ENCODE peak calls at places on chromosomes 1 and 21, in four cellular contexts. Q is HCT116, Z is Karpas-422, R is GM23338. D is an unnamed sample.

GRCh38 chr1:6365047-6365446 is 28.5 kb downstream of the ACOT7 start:
- DNase-seq in Z (peak), Q (no peak), R (no peak), D (no peak)

GRCh38 chr1:33186936-33187335 is 5.1 kb upstream of the TRIM62 start:
- DNase-seq in Z (peak), R (no peak), Q (no peak), D (no peak)

GRCh38 chr1:230382060-230382491 is 44.1 kb downstream of the PGBD5 start:
- DNase-seq in Q (no peak), Z (no peak), R (peak), D (no peak)

GRCh38 chr1:41920658-41921057 is 1.9 kb upstream of the HIVEP3 start:
- DNase-seq in Z (no peak), Q (no peak), R (no peak), D (no peak)

GRCh38 chr1:25065246-25066238 is 135.5 kb upstream of the RUNX3 start:
- DNase-seq in R (no peak), Q (no peak), Z (no peak), D (no peak)

GRCh38 chr1:165234149-165234548 is 122.4 kb downstream of the LMX1A start:
- DNase-seq in R (no peak), Q (no peak), Z (no peak), D (no peak)

GRCh38 chr1:55286851-55287602 is 71.9 kb upstream of the USP24 start:
- DNase-seq in R (no peak), Z (no peak), Q (no peak), D (no peak)

GRCh38 chr1:44029911-44030605 is 1.2 kb downstream of the SLC6A9 start:
- DNase-seq in Q (peak), Z (peak), R (peak), D (peak)

GRCh38 chr1:42998381-42998780 is 39.7 kb upstream of the SLC2A1 start:
- DNase-seq in Z (no peak), R (no peak), Q (no peak), D (no peak)

GRCh38 chr21:41751621-41752020 is 15.2 kb downstream of the RIPK4 start:
- DNase-seq in Q (no peak), Z (no peak), R (no peak), D (peak)

GRCh38 chr1:21436488-21437340 is 3.2 kb upstream of the NBPF3 start:
- DNase-seq in Q (no peak), Z (no peak), R (peak), D (no peak)

GRCh38 chr1:208600456-208600855 is 356.3 kb upstream of the PLXNA2 start:
- DNase-seq in Q (no peak), Z (no peak), R (no peak), D (no peak)

GRCh38 chr1:200880212-200880611 is 7.4 kb downstream of the GPR25 start:
- DNase-seq in R (no peak), Z (no peak), Q (no peak), D (no peak)

GRCh38 chr1:220564216-220564615 is 36.3 kb downstream of the MARK1 start:
- DNase-seq in Q (no peak), R (no peak), Z (no peak), D (no peak)

GRCh38 chr1:175804556-175804955 is 61.2 kb upstream of the TNR start:
- DNase-seq in R (no peak), Z (no peak), Q (no peak), D (no peak)

GRCh38 chr1:167698313-167698712 is 23.5 kb upstream of the MPZL1 start:
- DNase-seq in Q (no peak), Z (no peak), R (no peak), D (no peak)
- H3K27ac ChIP-seq in Q (no peak), Z (no peak), R (no peak), D (no peak)

GRCh38 chr1:31426249-31426922 is 13.4 kb downstream of the SERINC2 start:
- DNase-seq in R (no peak), Z (no peak), Q (no peak), D (peak)
- H3K27ac ChIP-seq in R (no peak), Z (no peak), Q (no peak), D (peak)

GRCh38 chr1:232039303-232039702 is 412.7 kb downstream of the DISC1 start:
- DNase-seq in Q (no peak), R (no peak), Z (no peak), D (no peak)

GRCh38 chr1:232034547-232034946 is 408.0 kb downstream of the DISC1 start:
- DNase-seq in Z (no peak), R (no peak), Q (no peak), D (no peak)

GRCh38 chr1:232038704-232039103 is 412.1 kb downstream of the DISC1 start:
- DNase-seq in R (no peak), Z (no peak), Q (no peak), D (no peak)

GRCh38 chr1:232037774-232038388 is 411.3 kb downstream of the DISC1 start:
- DNase-seq in Z (no peak), Q (no peak), R (no peak), D (no peak)

DNA sequence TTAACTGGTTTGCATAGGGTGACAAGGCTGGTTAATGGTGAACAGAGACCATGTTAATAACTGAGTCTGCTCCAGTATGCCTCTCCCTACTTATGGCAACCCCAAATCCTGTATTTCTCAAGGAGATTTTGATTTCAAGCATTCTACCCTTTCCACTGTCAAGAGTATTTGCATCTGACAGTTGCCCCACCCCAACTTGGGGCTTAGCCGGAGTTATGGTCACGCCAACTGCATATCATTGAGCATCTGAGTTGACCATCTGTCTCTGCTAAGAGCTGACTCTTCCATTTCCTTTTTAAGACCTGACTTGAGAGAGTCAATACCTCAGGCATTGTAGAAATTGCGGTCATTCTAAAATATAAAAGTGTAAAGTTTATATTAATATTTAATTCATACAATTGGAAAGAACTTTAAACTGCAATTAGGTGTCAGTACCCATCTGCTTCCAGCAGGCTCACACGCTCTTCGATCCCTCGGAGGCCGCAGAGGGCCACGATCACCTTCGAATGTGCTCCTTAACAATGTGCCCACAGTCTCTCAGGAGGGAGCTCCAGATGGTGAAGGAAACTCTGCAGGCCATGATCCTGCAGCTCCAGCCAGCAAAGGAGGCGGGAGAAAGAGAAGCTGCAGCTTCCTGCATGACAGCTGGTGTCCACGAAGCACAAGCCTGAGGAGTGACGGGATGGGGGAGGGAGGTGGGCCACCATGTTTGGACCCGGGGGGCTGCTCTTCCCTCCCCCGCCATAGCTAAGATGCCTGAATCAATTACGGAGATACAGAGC is 409.8 kb downstream of the DISC1 start:
- DNase-seq in R (peak), Z (no peak), Q (no peak), D (no peak)
- H3K27ac ChIP-seq in R (no peak), Z (no peak), Q (no peak), D (no peak)

GRCh38 chr1:10629816-10630571 is 155.2 kb downstream of the PEX14 start:
- DNase-seq in Q (no peak), R (no peak), Z (no peak), D (no peak)
- H3K27ac ChIP-seq in Q (no peak), R (no peak), Z (no peak), D (no peak)

DNA sequence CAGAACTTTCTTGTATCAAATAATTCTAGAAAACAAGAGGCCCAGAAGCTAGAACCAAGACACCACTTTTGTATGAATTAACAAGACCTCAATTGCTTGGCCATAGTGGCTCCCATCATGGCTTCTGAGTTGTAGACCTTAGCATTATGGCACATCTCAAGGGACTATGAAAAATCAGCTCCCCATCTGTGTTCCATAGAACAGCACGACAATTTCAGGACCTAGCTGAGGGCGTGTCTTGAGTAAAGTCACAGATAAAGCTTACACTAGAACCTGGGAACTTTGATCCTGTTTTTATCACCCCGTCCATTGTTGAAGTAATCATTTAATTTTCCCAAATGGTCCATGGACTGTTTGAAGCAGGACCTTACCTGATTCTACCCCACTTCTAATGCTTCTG is 44.8 kb downstream of the RUNX1 start:
- DNase-seq in Q (no peak), Z (no peak), R (no peak), D (no peak)
- H3K27ac ChIP-seq in Q (no peak), Z (no peak), R (no peak), D (no peak)

GRCh38 chr21:44994016-44994365 is 54.2 kb downstream of the SLX9 start:
- DNase-seq in Z (no peak), Q (no peak), R (no peak), D (no peak)
- H3K27ac ChIP-seq in Z (no peak), Q (no peak), R (no peak), D (no peak)

D was measured in epithelial cell of prostate.